ENCODE peak calls at places on chromosomes 2 and 18, in four cellular contexts. T is breast epithelium, D is K562, E is GM12891. H is an unnamed sample.

GRCh38 chr2:239249781-239250180 is 151.0 kb downstream of the HDAC4 start:
- DNase-seq in T (no peak), D (no peak), E (no peak), H (no peak)

GRCh38 chr2:227617316-227618250 is at the start of gene SCYGR4:
- DNase-seq in T (no peak), D (no peak), E (no peak), H (no peak)

GRCh38 chr2:145220496-145220895 is 700.6 kb upstream of the ZEB2 start:
- DNase-seq in T (no peak), D (no peak), E (no peak), H (no peak)

GRCh38 chr2:62938126-62938525 is 112.5 kb upstream of the OTX1 start:
- DNase-seq in T (no peak), D (no peak), E (no peak), H (no peak)

GRCh38 chr2:206477296-206477695 is 34.0 kb downstream of the ADAM23 start:
- DNase-seq in T (no peak), D (no peak), E (no peak), H (no peak)

GRCh38 chr2:239311132-239312040 is 89.4 kb downstream of the HDAC4 start:
- DNase-seq in T (no peak), D (no peak), E (no peak), H (no peak)

GRCh38 chr2:172143817-172144216 is 41.1 kb upstream of the DLX2 start:
- DNase-seq in T (no peak), D (no peak), E (no peak), H (no peak)

GRCh38 chr2:33015421-33016142 is 68.8 kb downstream of the LTBP1 start:
- DNase-seq in T (no peak), D (no peak), E (no peak), H (no peak)

GRCh38 chr18:66603941-66604627 is at the start of gene CDH19:
- DNase-seq in T (no peak), D (no peak), E (no peak), H (no peak)

GRCh38 chr2:205568620-205569019 is 113.7 kb upstream of the NRP2 start:
- DNase-seq in T (no peak), D (no peak), E (no peak), H (no peak)

DNA sequence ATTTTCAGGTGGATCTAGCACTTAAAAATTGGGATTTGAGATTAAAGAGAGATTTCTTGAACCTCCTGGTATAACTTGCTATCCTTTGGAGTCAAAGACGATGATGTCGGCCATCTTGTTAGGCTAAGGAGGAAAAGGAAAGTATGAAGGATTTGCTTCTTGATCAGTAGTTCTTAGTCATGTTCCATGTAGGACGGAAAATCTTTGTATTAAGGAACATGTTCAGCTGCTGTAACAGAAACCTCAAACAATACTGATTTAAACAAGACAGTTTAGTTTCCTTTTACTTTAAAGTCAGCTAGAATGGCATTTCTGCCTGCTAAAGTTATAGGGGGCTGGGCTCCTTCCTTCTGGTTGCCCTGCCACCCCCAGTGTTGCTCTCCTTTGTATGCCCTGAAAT is 56.4 kb upstream of the MGAT5 start:
- DNase-seq in T (no peak), D (no peak), E (no peak), H (no peak)
- TF ChIP-seq POLR2AphosphoS5 in T (no peak), D (no peak), E (no peak), H (no peak)

DNA sequence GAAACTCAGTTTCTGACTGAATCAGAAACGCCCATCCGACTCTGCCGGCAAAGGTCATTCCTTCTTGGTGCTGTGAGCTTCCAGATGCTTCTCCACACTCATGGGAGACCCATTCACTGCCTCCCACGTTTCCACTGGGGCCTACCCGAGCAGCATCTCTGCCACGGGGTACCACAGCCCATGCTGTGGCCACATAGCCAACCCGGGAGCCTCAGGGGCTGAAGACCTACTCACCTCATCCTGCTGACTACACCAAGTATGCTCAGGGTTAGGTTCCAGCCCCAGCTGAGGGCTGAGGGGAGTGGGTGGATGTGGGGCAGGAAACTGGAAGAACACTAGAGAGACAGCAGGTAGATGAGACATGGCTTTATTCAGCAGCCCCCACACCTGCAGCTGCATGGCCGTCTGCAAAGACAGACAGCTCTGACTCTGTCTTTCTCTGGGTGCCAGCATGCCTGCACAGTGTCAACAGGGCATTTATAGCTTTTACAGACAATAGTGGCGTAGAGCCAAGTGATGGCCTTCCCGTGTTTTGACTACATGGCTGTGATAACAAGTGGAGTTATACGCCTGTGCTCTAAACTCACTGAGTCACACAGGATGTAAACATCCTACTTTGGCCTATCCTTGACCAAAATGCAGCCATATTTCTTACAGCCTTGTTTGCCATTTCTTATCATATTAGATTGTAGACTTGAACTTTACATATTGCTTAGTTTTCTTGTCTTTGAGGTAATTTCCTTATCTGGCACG is 16.5 kb upstream of the KLHL23 start:
- DNase-seq in T (no peak), D (no peak), E (no peak), H (no peak)
- TF ChIP-seq POLR2A in T (no peak), D (no peak), E (no peak), H (no peak)

GRCh38 chr2:74877781-74878433 is 44.0 kb downstream of the HK2 start:
- DNase-seq in T (no peak), D (no peak), E (no peak), H (no peak)
- TF ChIP-seq POLR2AphosphoS5 in T (no peak), D (no peak), E (no peak), H (no peak)

GRCh38 chr2:120231974-120232635 is 8.9 kb upstream of the TMEM185B start:
- DNase-seq in T (peak), D (no peak), E (peak), H (peak)
- TF ChIP-seq POLR2A in T (no peak), D (no peak), E (peak), H (peak)

GRCh38 chr2:100292022-100292580 is 30.2 kb downstream of the LONRF2 start:
- DNase-seq in T (no peak), D (peak), E (no peak), H (no peak)
- TF ChIP-seq POLR2AphosphoS5 in T (no peak), D (peak), E (no peak), H (no peak)